ENCODE peak calls at places on chromosome 17, in nine cellular contexts. K is cardiac fibroblast, P is AG04450, A is fibroblast of lung, L is nephron progenitor cell, D is LNCaP clone FGC, R is testis, W is lower lobe of right lung, B is progenitor cell of endocrine pancreas. G is an unnamed sample.
A peak's percentile ranks its signal among the peaks of the same experiment; 100 is the strongest.

GRCh38 chr17:63279498-63280230 is 166.4 kb downstream of the CYB561 start:
- DNase-seq in K (peak; percentile 84), P (no peak), A (peak; percentile 81), L (no peak), D (no peak), R (no peak), W (no peak), B (no peak), G (no peak)

GRCh38 chr17:20300399-20301037 is 166.8 kb downstream of the LGALS9B start:
- DNase-seq in K (peak; percentile 63), P (peak; percentile 64), A (peak; percentile 97), L (no peak), D (no peak), R (no peak), W (no peak), B (no peak), G (peak; percentile 25)

GRCh38 chr17:55273579-55274370 is 9.0 kb downstream of the HLF start:
- DNase-seq in K (no peak), P (no peak), A (no peak), L (no peak), D (no peak), R (peak; percentile 80), W (peak; percentile 86), B (no peak), G (no peak)

GRCh38 chr17:3552916-3553315 is 4.7 kb downstream of the TRPV3 start:
- DNase-seq in K (no peak), P (no peak), A (no peak), L (no peak), D (no peak), R (no peak), W (no peak), B (no peak), G (no peak)

GRCh38 chr17:9684955-9685621 is 39.8 kb downstream of the USP43 start:
- DNase-seq in K (no peak), P (no peak), A (peak; percentile 47), L (no peak), D (peak; percentile 98), R (no peak), W (no peak), B (no peak), G (no peak)

GRCh38 chr17:9943343-9943742 is 38.3 kb upstream of the RCVRN start:
- DNase-seq in K (no peak), P (no peak), A (no peak), L (no peak), D (no peak), R (no peak), W (no peak), B (no peak), G (no peak)

GRCh38 chr17:73532441-73532901 is 111.8 kb downstream of the SDK2 start:
- DNase-seq in K (no peak), P (no peak), A (no peak), L (no peak), D (no peak), R (peak; percentile 38), W (no peak), B (no peak), G (no peak)

GRCh38 chr17:49964539-49965521 is 4.2 kb upstream of the DLX4 start:
- DNase-seq in K (no peak), P (no peak), A (no peak), L (no peak), D (no peak), R (no peak), W (no peak), B (no peak), G (no peak)

GRCh38 chr17:52138350-52138749 is 20.2 kb downstream of the CA10 start:
- DNase-seq in K (no peak), P (no peak), A (no peak), L (no peak), D (no peak), R (no peak), W (no peak), B (no peak), G (no peak)

GRCh38 chr17:61468263-61468907 is 16.2 kb downstream of the TBX4 start:
- DNase-seq in K (no peak), P (no peak), A (peak; percentile 44), L (no peak), D (no peak), R (no peak), W (no peak), B (no peak), G (no peak)

GRCh38 chr17:57408064-57408811 is 151.9 kb downstream of the MSI2 start:
- DNase-seq in K (no peak), P (no peak), A (peak; percentile 42), L (peak; percentile 43), D (no peak), R (no peak), W (peak; percentile 53), B (no peak), G (no peak)

GRCh38 chr17:14469971-14470370 is 169.1 kb downstream of the HS3ST3B1 start:
- DNase-seq in K (no peak), P (no peak), A (no peak), L (no peak), D (no peak), R (no peak), W (no peak), B (no peak), G (no peak)

GRCh38 chr17:48773245-48773644 is 43.8 kb downstream of the TTLL6 start:
- DNase-seq in K (no peak), P (no peak), A (no peak), L (no peak), D (no peak), R (no peak), W (no peak), B (no peak), G (no peak)

GRCh38 chr17:81907219-81908145 is 3.7 kb downstream of the PCYT2 start:
- DNase-seq in K (no peak), P (no peak), A (no peak), L (no peak), D (no peak), R (no peak), W (no peak), B (no peak), G (no peak)
- TF ChIP-seq CTCF in K (peak; percentile 4), P (peak; percentile 7), A (no peak), L (no peak), D (no peak), R (no peak), W (no peak), B (no peak), G (no peak)

DNA sequence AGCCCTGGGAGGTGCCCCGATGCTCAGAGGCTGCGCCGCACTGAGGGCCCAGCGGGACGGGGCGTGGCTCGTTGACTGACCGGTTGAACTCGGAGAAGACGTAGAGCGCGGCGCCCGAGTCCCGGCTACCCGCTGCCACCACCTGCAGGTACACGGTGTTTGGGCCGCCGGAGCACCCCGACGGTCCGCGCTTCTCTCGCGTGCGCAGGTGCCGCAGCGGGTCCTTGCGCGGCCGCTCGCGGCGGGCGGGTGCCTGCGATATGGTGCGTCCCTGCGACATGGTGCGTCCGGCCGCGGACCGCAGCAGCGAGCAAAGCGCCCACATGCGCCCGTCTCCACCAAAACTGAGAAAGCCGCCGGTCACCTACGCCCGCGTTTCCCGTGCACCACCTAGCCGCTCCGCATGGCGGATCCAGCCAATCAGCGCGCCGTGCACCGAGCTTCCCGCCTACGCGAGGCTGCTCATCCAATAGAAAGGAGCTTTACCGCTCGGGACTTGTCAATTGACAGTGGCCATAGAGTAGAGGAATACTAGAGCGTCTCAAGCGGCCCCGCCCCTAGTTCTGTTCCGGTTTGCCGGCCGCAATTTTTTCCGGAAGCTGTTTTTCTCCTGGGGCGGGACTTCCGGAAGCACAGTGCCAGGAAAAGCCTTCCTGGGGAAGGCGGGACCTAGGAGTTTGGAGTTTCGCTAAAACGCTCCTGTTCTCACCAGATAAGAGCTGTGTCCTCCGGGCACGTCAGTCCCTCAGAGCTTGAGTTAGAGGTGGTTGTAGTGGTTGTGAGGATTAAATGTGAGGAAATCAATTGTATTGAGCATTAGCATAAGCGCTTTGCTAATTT is at the start of gene ELAC2:
- DNase-seq in K (peak; percentile 99), P (peak; percentile 98), A (peak; percentile 99), L (peak; percentile 94), D (peak; percentile 97), R (peak; percentile 99), W (peak; percentile 99), B (peak; percentile 92), G (peak; percentile 95)
- TF ChIP-seq CTCF in K (no peak), P (no peak), A (no peak), L (no peak), D (peak; percentile 1), R (no peak), W (peak; percentile 18), B (peak; percentile 30), G (no peak)

GRCh38 chr17:39393732-39394131 is 7.7 kb downstream of the FBXL20 start:
- DNase-seq in K (peak; percentile 31), P (no peak), A (peak; percentile 29), L (no peak), D (no peak), R (peak; percentile 2), W (no peak), B (no peak), G (no peak)
- TF ChIP-seq CTCF in K (no peak), P (no peak), A (no peak), L (no peak), D (peak; percentile 51), R (no peak), W (no peak), B (no peak), G (no peak)

GRCh38 chr17:42520540-42520951 is 15.5 kb upstream of the NAGLU start:
- DNase-seq in K (no peak), P (no peak), A (no peak), L (peak; percentile 56), D (no peak), R (no peak), W (no peak), B (no peak), G (no peak)
- TF ChIP-seq CTCF in K (peak; percentile 25), P (peak; percentile 35), A (peak; percentile 14), L (peak; percentile 38), D (peak; percentile 16), R (no peak), W (no peak), B (peak; percentile 49), G (peak; percentile 11)

DNA sequence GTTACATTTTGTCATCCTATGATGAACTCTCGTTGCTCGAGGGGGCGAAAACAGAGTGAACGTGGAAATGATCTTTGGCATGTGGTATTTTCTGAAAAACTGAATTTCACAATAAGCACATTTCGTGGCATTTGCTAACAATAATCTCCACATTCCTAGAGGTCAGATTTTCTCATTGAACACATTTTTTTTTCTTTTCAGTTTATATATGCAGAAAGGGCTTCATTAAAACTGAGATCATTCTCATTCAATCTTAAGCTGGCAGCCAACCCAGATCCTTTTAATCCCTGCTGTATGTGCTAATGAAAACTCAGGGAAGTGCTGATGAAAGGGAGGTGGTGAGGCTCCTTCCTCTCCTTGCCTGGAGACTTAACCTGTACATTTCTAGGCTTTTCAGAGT is 52.6 kb downstream of the PRKCA start:
- DNase-seq in K (peak; percentile 77), P (peak; percentile 54), A (peak; percentile 64), L (no peak), D (no peak), R (no peak), W (no peak), B (no peak), G (peak; percentile 16)
- TF ChIP-seq CTCF in K (no peak), P (no peak), A (no peak), L (no peak), D (no peak), R (no peak), W (no peak), B (no peak), G (no peak)

G was measured in AG09319.